ENCODE peak calls at places on chromosomes 2 and 18, in four cellular contexts. D is GM12864, Q is IMR-90, Z is brain microvascular endothelial cell. G is an unnamed sample.

GRCh38 chr18:55587341-55588000 is 521 bp downstream of the TCF4 start:
- DNase-seq in Q (peak), Z (peak), D (no peak), G (no peak)

GRCh38 chr18:48868468-48869466 is 82.0 kb downstream of the SMAD7 start:
- DNase-seq in D (peak), Z (no peak), Q (peak), G (no peak)

GRCh38 chr2:30512243-30512866 is 65.3 kb downstream of the LCLAT1 start:
- DNase-seq in D (no peak), Z (no peak), Q (no peak), G (no peak)

GRCh38 chr18:23270999-23271680 is 135.9 kb downstream of the CABLES1 start:
- DNase-seq in Q (peak), D (no peak), Z (no peak), G (no peak)

GRCh38 chr18:58850784-58851469 is 13.8 kb upstream of the ZNF532 start:
- DNase-seq in D (no peak), Q (no peak), Z (no peak), G (no peak)

GRCh38 chr2:232480201-232481190 is 7.1 kb downstream of the ECEL1 start:
- DNase-seq in Z (no peak), D (no peak), Q (no peak), G (no peak)

GRCh38 chr2:217367464-217367863 is 507.6 kb upstream of the TNP1 start:
- DNase-seq in Q (peak), Z (no peak), D (no peak), G (peak)

GRCh38 chr2:39313575-39313974 is 69.8 kb upstream of the CDKL4 start:
- DNase-seq in Q (peak), D (no peak), Z (peak), G (no peak)

GRCh38 chr2:205543937-205544702 is 138.2 kb upstream of the NRP2 start:
- DNase-seq in Z (no peak), D (no peak), Q (peak), G (no peak)

GRCh38 chr2:208046686-208047085 is 21.4 kb upstream of the PLEKHM3 start:
- DNase-seq in Z (no peak), Q (peak), D (no peak), G (no peak)

GRCh38 chr2:240968731-240969624 is 29.4 kb upstream of the SNED1 start:
- DNase-seq in D (no peak), Q (no peak), Z (no peak), G (no peak)

GRCh38 chr2:15744820-15745219 is 153.2 kb downstream of the DDX1 start:
- DNase-seq in D (no peak), Z (no peak), Q (no peak), G (no peak)

GRCh38 chr2:33246432-33246831 is 230.0 kb upstream of the RASGRP3 start:
- DNase-seq in D (no peak), Q (no peak), Z (no peak), G (no peak)

GRCh38 chr2:88038263-88039105 is 17.1 kb downstream of the KRCC1 start:
- DNase-seq in Q (peak), D (no peak), Z (peak), G (peak)

GRCh38 chr18:21345851-21346250 is 103.8 kb downstream of the GREB1L start:
- DNase-seq in Q (no peak), Z (no peak), D (no peak), G (no peak)

GRCh38 chr18:35026407-35027061 is 14.7 kb upstream of the MAPRE2 start:
- DNase-seq in Q (no peak), Z (no peak), D (no peak), G (no peak)

GRCh38 chr2:68653034-68653433 is 9.7 kb downstream of the PROKR1 start:
- DNase-seq in Z (no peak), Q (no peak), D (no peak), G (no peak)

GRCh38 chr2:17442334-17442733 is 75.9 kb downstream of the RAD51AP2 start:
- DNase-seq in D (no peak), Z (peak), Q (peak), G (no peak)

GRCh38 chr2:88627856-88628568 is 748 bp upstream of the EIF2AK3 start:
- DNase-seq in Z (peak), Q (peak), D (peak), G (peak)

GRCh38 chr2:220394433-220394832 is 767.0 kb downstream of the SLC4A3 start:
- DNase-seq in Q (peak), D (no peak), Z (peak), G (peak)

GRCh38 chr2:36035137-36035536 is 320.4 kb upstream of the CRIM1 start:
- DNase-seq in Z (no peak), D (no peak), Q (no peak), G (no peak)
- H3K4me3 ChIP-seq in Z (no peak), D (no peak), Q (no peak), G (no peak)

GRCh38 chr2:96584017-96584416 is 47.5 kb downstream of the ARID5A start:
- DNase-seq in Z (peak), Q (peak), D (no peak), G (no peak)

GRCh38 chr2:96575790-96576456 is 39.4 kb downstream of the ARID5A start:
- DNase-seq in D (no peak), Q (no peak), Z (no peak), G (no peak)

GRCh38 chr2:96578731-96579130 is 42.2 kb downstream of the ARID5A start:
- DNase-seq in Q (no peak), D (no peak), Z (no peak), G (no peak)

GRCh38 chr2:96579422-96579821 is 42.9 kb downstream of the ARID5A start:
- DNase-seq in Q (no peak), D (no peak), Z (no peak), G (no peak)

GRCh38 chr2:96580771-96581170 is 44.2 kb downstream of the ARID5A start:
- DNase-seq in Z (no peak), Q (no peak), D (no peak), G (no peak)
- TF ChIP-seq CTCF in Z (peak), Q (no peak), D (peak), G (peak)

GRCh38 chr2:96817882-96818281 is 1.8 kb downstream of the CNNM3 start:
- DNase-seq in Q (no peak), D (no peak), Z (no peak), G (no peak)

GRCh38 chr2:96816836-96817702 is 1.0 kb downstream of the CNNM3 start:
- DNase-seq in Z (peak), Q (peak), D (no peak), G (no peak)

GRCh38 chr2:96821113-96821512 is 5.0 kb downstream of the CNNM3 start:
- DNase-seq in Z (no peak), D (no peak), Q (no peak), G (no peak)

GRCh38 chr2:96819876-96820511 is 3.9 kb downstream of the CNNM3 start:
- DNase-seq in D (no peak), Z (no peak), Q (no peak), G (no peak)

DNA sequence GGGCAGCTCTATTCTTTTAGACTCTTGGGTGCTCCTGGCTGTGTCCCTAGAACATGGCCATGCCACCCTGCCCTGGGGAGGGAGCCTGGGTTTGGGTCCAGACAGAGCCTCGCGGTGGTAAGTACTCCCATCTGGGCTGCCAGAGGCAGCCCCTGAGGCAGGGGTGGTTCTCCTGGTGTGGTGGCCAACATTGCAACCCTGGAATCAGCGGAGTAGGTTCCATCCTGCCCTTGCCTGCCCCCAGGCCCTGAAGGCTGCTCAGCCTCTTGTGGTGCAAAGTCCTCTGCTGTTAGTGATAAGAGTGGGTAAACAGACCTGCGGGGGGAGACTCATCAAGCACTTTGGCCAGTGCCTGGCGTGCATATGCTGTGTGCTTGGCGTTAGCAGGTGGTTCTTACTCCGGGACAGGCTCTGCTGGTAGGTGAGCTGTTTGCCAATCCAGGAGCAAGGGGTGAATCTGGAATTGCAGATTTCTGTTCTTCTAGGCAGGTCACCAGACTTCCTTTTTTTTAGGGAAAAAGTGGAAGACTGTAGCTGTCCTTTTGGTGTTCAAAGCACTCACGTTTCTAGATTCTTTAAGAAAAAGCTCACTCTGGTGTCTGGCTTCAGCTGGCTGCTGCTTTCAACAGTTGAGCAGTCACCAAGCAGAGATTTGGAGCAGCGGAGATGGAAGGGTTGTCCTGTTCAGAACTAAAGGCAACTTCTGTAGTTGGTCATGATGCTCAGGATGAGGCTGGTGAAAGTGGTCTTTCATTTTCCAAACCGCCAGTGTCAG is 3.2 kb downstream of the CNNM3 start:
- DNase-seq in Z (no peak), D (no peak), Q (no peak), G (no peak)
- H3K4me3 ChIP-seq in Z (no peak), D (no peak), Q (no peak), G (no peak)

GRCh38 chr2:42797281-42797680 is 4.9 kb upstream of the HAAO start:
- DNase-seq in Z (no peak), Q (no peak), D (no peak), G (no peak)

GRCh38 chr2:42794271-42795046 is 2.1 kb upstream of the HAAO start:
- DNase-seq in Z (peak), Q (no peak), D (no peak), G (no peak)

GRCh38 chr2:42795275-42795674 is 2.9 kb upstream of the HAAO start:
- DNase-seq in Q (no peak), D (no peak), Z (no peak), G (no peak)

GRCh38 chr2:42796427-42797248 is 4.3 kb upstream of the HAAO start:
- DNase-seq in Q (no peak), Z (no peak), D (peak), G (no peak)

DNA sequence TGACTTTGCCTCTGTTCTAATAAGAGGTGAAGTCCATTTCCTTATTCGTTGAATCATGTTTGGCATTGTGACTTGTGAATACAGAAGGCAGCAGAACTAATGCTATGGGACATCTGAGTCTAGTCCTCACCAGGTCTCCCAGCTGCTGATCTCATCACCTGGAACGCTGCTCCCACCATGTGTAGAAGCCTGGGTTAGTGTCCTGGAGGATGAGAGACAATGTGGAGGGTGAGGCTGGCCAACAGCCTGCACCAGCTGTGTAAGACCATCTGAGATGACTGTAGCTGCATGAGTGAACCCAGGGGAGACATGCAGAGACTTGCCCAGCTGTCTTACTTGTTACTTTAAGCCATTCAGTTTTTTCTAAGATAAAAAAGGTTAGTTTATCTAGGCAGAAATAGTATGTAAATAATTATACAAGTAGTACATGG is 3.5 kb upstream of the HAAO start:
- DNase-seq in D (no peak), Z (no peak), Q (peak), G (no peak)
- TF ChIP-seq CTCF in D (no peak), Z (no peak), Q (no peak), G (no peak)

GRCh38 chr2:96144481-96145027 is 686 bp downstream of the DUSP2 start:
- DNase-seq in D (no peak), Q (no peak), Z (peak), G (no peak)

GRCh38 chr2:96142217-96143113 is 2.8 kb downstream of the DUSP2 start:
- DNase-seq in D (no peak), Q (no peak), Z (no peak), G (no peak)

GRCh38 chr2:96145028-96145939 is at the start of gene DUSP2:
- DNase-seq in Q (peak), Z (peak), D (peak), G (no peak)

GRCh38 chr2:96143848-96144480 is 1.3 kb downstream of the DUSP2 start:
- DNase-seq in D (no peak), Q (no peak), Z (no peak), G (no peak)

GRCh38 chr2:96143231-96143847 is 1.9 kb downstream of the DUSP2 start:
- DNase-seq in Z (no peak), D (no peak), Q (no peak), G (no peak)
- H3K4me3 ChIP-seq in Z (no peak), D (peak), Q (no peak), G (no peak)

G was measured in epithelial cell of proximal tubule.